ENCODE peak calls at places on chromosome 12, in six cellular contexts. R is lower lobe of right lung, Q is astrocyte of the hippocampus, Y is NCI-H524, W is mucosa of gallbladder, N is mesendoderm. F is an unnamed sample.

GRCh38 chr12:114812858-114813761 is 129.1 kb upstream of the TBX3 start:
- DNase-seq in R (no peak), Q (peak; percentile 18), Y (no peak), W (no peak), N (peak; percentile 40), F (no peak)

GRCh38 chr12:85138833-85139232 is 102.7 kb downstream of the LRRIQ1 start:
- DNase-seq in R (no peak), Q (no peak), Y (no peak), W (no peak), N (no peak), F (no peak)

GRCh38 chr12:5758347-5758746 is 186.7 kb downstream of the ANO2 start:
- DNase-seq in R (no peak), Q (no peak), Y (no peak), W (no peak), N (peak; percentile 51), F (no peak)

GRCh38 chr12:109595321-109595902 is 21.8 kb downstream of the MVK start:
- DNase-seq in R (no peak), Q (no peak), Y (no peak), W (no peak), N (no peak), F (no peak)

GRCh38 chr12:113239288-113239771 is 18.1 kb downstream of the TPCN1 start:
- DNase-seq in R (no peak), Q (no peak), Y (no peak), W (no peak), N (no peak), F (no peak)

GRCh38 chr12:64142382-64142781 is 79.7 kb downstream of the KICS2 start:
- DNase-seq in R (no peak), Q (no peak), Y (no peak), W (no peak), N (no peak), F (no peak)

GRCh38 chr12:25994252-25994651 is 35.8 kb downstream of the RASSF8 start:
- DNase-seq in R (no peak), Q (peak; percentile 95), Y (no peak), W (no peak), N (no peak), F (no peak)

GRCh38 chr12:128818065-128819022 is 5.4 kb downstream of the SLC15A4 start:
- DNase-seq in R (no peak), Q (peak; percentile 79), Y (no peak), W (no peak), N (peak; percentile 64), F (peak; percentile 47)

GRCh38 chr12:82176761-82177490 is 181.3 kb downstream of the CCDC59 start:
- DNase-seq in R (no peak), Q (peak; percentile 79), Y (no peak), W (no peak), N (peak; percentile 32), F (no peak)

GRCh38 chr12:57091633-57092528 is 3.0 kb downstream of the NAB2 start:
- DNase-seq in R (no peak), Q (no peak), Y (no peak), W (no peak), N (no peak), F (no peak)

F was measured in cerebellum.